ENCODE peak calls at places on chromosome 19, in five cellular contexts. I, H, P, Q and D are unnamed samples.

GRCh38 chr19:46716013-46716671 is 772 bp downstream of the PRKD2 start:
- DNase-seq in P (peak), Q (no peak), I (peak), H (no peak), D (no peak)

GRCh38 chr19:518292-519231 is 11.3 kb downstream of the TPGS1 start:
- DNase-seq in P (peak), I (no peak), H (peak), Q (no peak), D (no peak)

GRCh38 chr19:39304701-39305571 is 8.7 kb downstream of the IFNL1 start:
- DNase-seq in H (no peak), Q (no peak), I (no peak), P (no peak), D (no peak)

GRCh38 chr19:30049226-30049625 is 107.2 kb downstream of the URI1 start:
- DNase-seq in Q (no peak), P (no peak), H (no peak), I (no peak), D (no peak)

GRCh38 chr19:21482863-21483276 is 22.5 kb upstream of the ZNF429 start:
- DNase-seq in Q (no peak), H (no peak), I (peak), P (peak), D (no peak)

GRCh38 chr19:42229855-42230331 is 9.8 kb downstream of the ZNF526 start:
- DNase-seq in I (no peak), H (no peak), Q (no peak), P (no peak), D (no peak)

GRCh38 chr19:14160017-14160703 is 23.8 kb upstream of the ASF1B start:
- DNase-seq in I (no peak), P (peak), H (no peak), Q (no peak), D (no peak)

GRCh38 chr19:41883821-41884733 is 1.1 kb downstream of the ARHGEF1 start:
- DNase-seq in Q (peak), H (peak), P (peak), I (peak), D (peak)

GRCh38 chr19:15902254-15902653 is 4.4 kb upstream of the CYP4F2 start:
- DNase-seq in I (no peak), H (no peak), P (no peak), Q (no peak), D (no peak)

GRCh38 chr19:43700368-43701015 is 15.4 kb upstream of the IRGC start:
- DNase-seq in Q (no peak), P (no peak), H (no peak), I (no peak), D (no peak)

GRCh38 chr19:45121827-45122345 is 28.9 kb downstream of the PPP1R37 start:
- DNase-seq in P (no peak), H (no peak), Q (no peak), I (no peak), D (no peak)

GRCh38 chr19:1445932-1446712 is 3.8 kb upstream of the APC2 start:
- DNase-seq in H (no peak), Q (no peak), P (peak), I (peak), D (no peak)

GRCh38 chr19:52967772-52968171 is 5.1 kb upstream of the ZNF816 start:
- DNase-seq in Q (no peak), P (no peak), I (no peak), H (no peak), D (no peak)

GRCh38 chr19:47284324-47284899 is 9.7 kb downstream of the INAFM1 start:
- DNase-seq in H (no peak), Q (no peak), P (no peak), I (peak), D (no peak)

GRCh38 chr19:10699650-10700335 is 1.4 kb upstream of the QTRT1 start:
- DNase-seq in H (no peak), Q (no peak), I (peak), P (peak), D (no peak)

GRCh38 chr19:37975071-37975470 is 68.1 kb downstream of the SIPA1L3 start:
- DNase-seq in P (no peak), H (no peak), Q (no peak), I (no peak), D (no peak)

GRCh38 chr19:1999856-2000515 is 15.5 kb downstream of the BTBD2 start:
- DNase-seq in H (no peak), P (no peak), I (no peak), Q (no peak), D (no peak)

GRCh38 chr19:8578642-8579265 is 1.5 kb upstream of the MYO1F start:
- DNase-seq in H (peak), I (peak), P (peak), Q (peak), D (peak)

GRCh38 chr19:51389143-51389542 is 1.2 kb downstream of the C19orf84 start:
- DNase-seq in Q (no peak), H (no peak), P (no peak), I (no peak), D (no peak)

GRCh38 chr19:50909240-50910070 is 1.7 kb downstream of the KLK4 start:
- DNase-seq in P (peak), Q (no peak), I (peak), H (peak), D (no peak)

GRCh38 chr19:58579473-58580142 is 6.5 kb upstream of the MZF1 start:
- DNase-seq in I (no peak), H (no peak), P (no peak), Q (no peak), D (peak)

GRCh38 chr19:35095667-35096368 is 19.8 kb upstream of the FXYD3 start:
- DNase-seq in I (no peak), Q (no peak), P (no peak), H (no peak), D (no peak)

GRCh38 chr19:43618921-43619261 is 538 bp downstream of the ZNF428 start:
- DNase-seq in Q (no peak), P (peak), I (peak), H (no peak), D (no peak)

GRCh38 chr19:42129399-42130253 is 2.6 kb downstream of the POU2F2 start:
- DNase-seq in Q (no peak), I (no peak), H (no peak), P (peak), D (no peak)

GRCh38 chr19:50795665-50796073 is 5.5 kb downstream of the ACP4 start:
- DNase-seq in Q (no peak), P (no peak), H (no peak), I (no peak), D (no peak)

GRCh38 chr19:789473-790052 is 7.7 kb upstream of the PTBP1 start:
- DNase-seq in P (peak), Q (no peak), H (peak), I (peak), D (no peak)

GRCh38 chr19:46766569-46767317 is 20.5 kb upstream of the STRN4 start:
- DNase-seq in H (no peak), I (peak), P (peak), Q (no peak), D (no peak)

GRCh38 chr19:35037716-35038622 is 3.6 kb upstream of the HPN start:
- DNase-seq in P (no peak), I (no peak), Q (no peak), H (no peak), D (no peak)

GRCh38 chr19:51138549-51138979 is 3.5 kb upstream of the SIGLEC7 start:
- DNase-seq in I (no peak), Q (no peak), P (no peak), H (no peak), D (no peak)

GRCh38 chr19:31285744-31286143 is 63.5 kb downstream of the TSHZ3 start:
- DNase-seq in I (no peak), P (no peak), Q (no peak), H (no peak), D (no peak)

GRCh38 chr19:16066611-16067104 is 9.6 kb upstream of the TPM4 start:
- DNase-seq in P (no peak), Q (no peak), I (no peak), H (no peak), D (no peak)

GRCh38 chr19:46369817-46370216 is 22.9 kb downstream of the PPP5C start:
- DNase-seq in I (no peak), P (no peak), H (no peak), Q (no peak), D (no peak)

GRCh38 chr19:16301999-16302694 is 22.5 kb upstream of the KLF2 start:
- DNase-seq in I (no peak), Q (no peak), H (no peak), P (no peak), D (no peak)

GRCh38 chr19:37779139-37780035 is at the start of gene ZNF573:
- DNase-seq in I (peak), Q (peak), H (peak), P (peak), D (peak)

GRCh38 chr19:9354651-9355050 is 8.2 kb upstream of the ZNF177 start:
- DNase-seq in H (no peak), Q (no peak), I (no peak), P (no peak), D (no peak)

GRCh38 chr19:6196361-6196760 is 60.9 kb downstream of the ACSBG2 start:
- DNase-seq in P (no peak), Q (no peak), I (no peak), H (no peak), D (no peak)

GRCh38 chr19:6204866-6205723 is 69.6 kb downstream of the ACSBG2 start:
- DNase-seq in I (no peak), Q (no peak), H (no peak), P (no peak), D (no peak)

GRCh38 chr19:6198896-6199239 is 63.4 kb downstream of the ACSBG2 start:
- DNase-seq in Q (no peak), H (no peak), P (no peak), I (no peak), D (no peak)

GRCh38 chr19:6204212-6204611 is 68.7 kb downstream of the ACSBG2 start:
- DNase-seq in P (no peak), Q (no peak), I (no peak), H (no peak), D (no peak)

GRCh38 chr19:6199240-6199983 is 63.9 kb downstream of the ACSBG2 start:
- DNase-seq in I (peak), H (peak), P (peak), Q (peak), D (peak)
- TF ChIP-seq CTCF in I (peak), H (peak), P (peak), Q (peak), D (peak)

DNA sequence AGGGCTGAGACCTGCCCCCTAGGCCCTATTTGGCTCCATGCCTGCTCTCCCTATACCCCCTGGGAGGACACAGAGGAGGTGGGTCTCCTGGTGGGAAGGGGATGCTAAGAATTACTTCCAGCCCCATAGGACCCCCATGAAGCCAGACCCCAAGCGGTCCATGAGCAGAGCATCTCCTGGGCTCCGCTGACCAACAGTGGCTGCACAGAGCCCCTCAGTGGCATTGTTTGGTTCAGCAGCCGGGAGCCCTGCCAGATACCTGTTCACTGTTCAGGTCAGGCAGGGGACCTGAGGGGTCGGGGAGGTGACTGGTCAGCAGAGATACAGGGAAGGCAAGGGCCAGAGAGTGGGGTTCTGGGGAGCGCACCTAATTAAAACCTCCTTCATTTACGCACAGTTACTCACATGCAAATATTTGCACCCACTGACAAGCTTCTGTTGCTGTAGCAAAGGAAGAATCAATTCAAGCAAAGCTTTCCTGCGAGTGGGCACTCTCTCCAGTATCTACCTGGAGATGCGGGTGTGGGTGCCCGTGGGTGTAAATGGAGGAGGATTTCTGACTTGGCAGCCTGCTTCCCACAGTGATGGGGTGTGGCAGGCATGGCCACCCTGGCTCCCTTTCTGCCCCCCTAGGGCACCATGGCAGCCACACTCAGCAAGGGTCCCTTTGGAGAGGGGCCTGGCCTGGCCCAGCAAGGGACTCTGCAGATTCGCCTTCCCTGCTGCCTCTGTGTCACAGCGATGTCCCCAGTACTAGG is 83.5 kb downstream of the CHST8 start:
- DNase-seq in H (no peak), I (no peak), P (no peak), Q (no peak), D (no peak)
- TF ChIP-seq CTCF in H (no peak), I (no peak), P (no peak), Q (no peak), D (no peak)

GRCh38 chr19:12137541-12137940 is 2.6 kb downstream of the ZNF20 start:
- DNase-seq in I (no peak), H (no peak), P (no peak), Q (no peak), D (no peak)
- TF ChIP-seq CTCF in I (no peak), H (no peak), P (no peak), Q (no peak), D (no peak)

GRCh38 chr19:48418317-48419064 is 25.0 kb downstream of the GRIN2D start:
- DNase-seq in P (no peak), I (no peak), H (no peak), Q (no peak), D (no peak)
- TF ChIP-seq CTCF in P (no peak), I (no peak), H (no peak), Q (no peak), D (peak)

DNA sequence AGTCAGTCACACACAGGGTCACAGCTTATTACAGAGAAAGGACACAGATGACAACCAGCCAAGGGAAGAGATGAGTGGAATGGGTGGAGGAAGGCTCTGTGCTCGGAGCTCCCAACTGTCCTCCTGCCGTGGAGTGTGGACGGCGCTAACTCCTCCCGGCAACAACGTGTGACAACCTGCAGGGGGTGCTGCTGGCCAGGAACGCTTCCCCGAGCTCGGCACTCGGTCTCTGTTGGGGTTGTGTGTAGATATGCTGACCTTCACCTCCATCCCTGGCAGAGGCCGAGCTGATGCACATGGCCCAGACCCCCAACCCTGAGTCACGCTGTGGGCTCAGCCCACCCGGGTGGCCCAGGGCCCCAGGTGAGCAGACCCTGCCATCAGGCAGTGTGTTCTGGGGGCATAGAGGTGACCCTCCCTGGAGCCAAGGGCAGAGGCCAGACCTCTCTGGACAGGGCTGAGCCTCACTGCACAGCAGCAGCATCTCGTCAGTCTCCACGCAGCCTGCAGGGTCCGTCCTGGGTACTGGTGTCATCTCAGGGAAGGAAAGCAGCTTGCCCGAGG is 14.1 kb downstream of the ZNF444 start:
- DNase-seq in P (peak), H (no peak), Q (no peak), I (peak), D (no peak)
- TF ChIP-seq CTCF in P (no peak), H (peak), Q (no peak), I (peak), D (peak)

DNA sequence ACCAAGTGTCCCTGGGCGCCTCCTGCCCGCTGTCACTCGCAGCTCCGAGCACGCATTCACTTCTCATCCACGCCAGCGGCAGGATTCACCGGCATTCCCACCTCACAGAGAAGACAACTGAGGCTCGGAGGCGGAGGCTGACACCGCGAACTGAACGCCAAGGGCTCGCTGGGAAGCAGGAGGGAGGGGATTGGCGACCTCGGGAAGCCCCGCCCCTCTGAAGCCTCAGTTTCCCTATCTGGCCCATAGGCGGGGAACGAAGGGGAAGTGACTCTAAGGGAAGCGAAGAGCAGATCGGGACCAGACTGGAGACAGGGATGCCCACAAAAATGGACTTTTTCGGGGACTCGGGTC is 256 bp downstream of the MICOS13 start:
- DNase-seq in Q (no peak), I (no peak), P (peak), H (no peak), D (no peak)
- TF ChIP-seq CTCF in Q (no peak), I (no peak), P (no peak), H (peak), D (no peak)

DNA sequence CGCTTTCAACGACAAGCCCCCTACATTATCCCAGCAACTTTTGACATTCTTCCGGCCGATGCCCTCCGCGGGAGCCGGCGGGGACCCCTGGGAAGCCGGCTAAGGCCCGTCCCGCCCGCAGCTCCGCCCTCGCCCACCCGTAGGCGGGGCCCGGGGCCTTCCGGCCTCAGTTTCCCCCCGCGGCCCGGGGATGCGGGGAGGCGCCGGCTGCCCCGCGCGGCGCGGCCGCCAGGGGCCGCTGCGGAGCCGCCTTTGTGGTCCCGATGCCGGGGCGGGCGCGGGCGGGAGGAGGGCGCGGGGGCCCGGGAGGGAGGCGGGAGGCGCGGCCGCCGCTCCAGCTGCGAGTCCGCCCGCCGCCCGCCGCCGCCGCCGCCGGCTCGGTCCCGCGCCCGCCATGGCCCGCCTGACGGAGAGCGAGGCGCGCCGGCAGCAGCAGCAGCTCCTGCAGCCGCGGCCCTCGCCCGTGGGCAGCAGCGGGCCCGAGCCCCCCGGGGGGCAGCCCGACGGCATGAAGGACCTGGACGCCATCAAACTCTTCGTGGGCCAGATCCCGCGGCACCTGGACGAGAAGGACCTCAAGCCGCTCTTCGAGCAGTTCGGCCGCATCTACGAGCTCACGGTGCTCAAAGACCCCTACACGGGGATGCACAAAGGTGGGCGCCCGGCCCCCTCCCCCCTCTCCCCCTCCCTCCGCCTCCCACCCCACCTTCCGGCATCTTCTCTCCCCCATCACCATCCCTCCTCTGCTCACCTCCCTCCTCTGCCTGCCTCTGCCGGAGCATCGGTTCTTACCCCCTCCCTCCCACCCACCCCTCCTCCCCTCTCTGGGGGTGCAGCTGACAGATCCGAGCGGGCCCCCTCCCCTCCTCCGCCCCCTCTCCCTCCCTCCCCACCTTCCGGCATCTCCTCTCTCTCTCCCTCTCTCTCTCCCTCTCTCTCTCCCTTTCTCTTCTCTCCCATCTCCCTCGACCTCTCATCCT is at the start of gene CELF5:
- DNase-seq in I (peak), P (peak), H (no peak), Q (no peak), D (no peak)
- TF ChIP-seq CTCF in I (peak), P (peak), H (peak), Q (peak), D (peak)